ENCODE peak calls at places on chromosome 20, in four cellular contexts. One of them, this sample, is unnamed.

GRCh38 chr20:32207626-32208498 is at the start of the genes PLAGL2 and POFUT1:
- DNase-seq in neural progenitor cell: peak; percentile 96
- DNase-seq in heart left ventricle: peak; percentile 95
- DNase-seq in heart right ventricle: peak; percentile 91
- DNase-seq in this sample: peak; percentile 51

GRCh38 chr20:20150241-20150640 is 97.9 kb downstream of the CFAP61 start:
- DNase-seq in neural progenitor cell: no peak
- DNase-seq in heart right ventricle: no peak
- DNase-seq in heart left ventricle: no peak
- DNase-seq in this sample: no peak

GRCh38 chr20:9474835-9475413 is 39.5 kb upstream of the LAMP5 start:
- DNase-seq in heart right ventricle: no peak
- DNase-seq in neural progenitor cell: no peak
- DNase-seq in heart left ventricle: no peak
- DNase-seq in this sample: no peak

GRCh38 chr20:38725959-38726848 is 1.9 kb downstream of the SLC32A1 start:
- DNase-seq in heart left ventricle: no peak
- DNase-seq in heart right ventricle: no peak
- DNase-seq in neural progenitor cell: peak; percentile 95
- DNase-seq in this sample: peak; percentile 78

GRCh38 chr20:48722737-48723191 is 105.0 kb downstream of the PREX1 start:
- DNase-seq in neural progenitor cell: no peak
- DNase-seq in heart right ventricle: no peak
- DNase-seq in heart left ventricle: no peak
- DNase-seq in this sample: no peak

GRCh38 chr20:20892328-20892727 is 179.9 kb upstream of the RALGAPA2 start:
- DNase-seq in heart left ventricle: no peak
- DNase-seq in heart right ventricle: no peak
- DNase-seq in neural progenitor cell: no peak
- DNase-seq in this sample: no peak

GRCh38 chr20:20568604-20569205 is 143.7 kb downstream of the RALGAPA2 start:
- DNase-seq in heart left ventricle: no peak
- DNase-seq in neural progenitor cell: peak; percentile 60
- DNase-seq in heart right ventricle: no peak
- DNase-seq in this sample: peak; percentile 9

GRCh38 chr20:41375846-41376245 is 9.2 kb upstream of the EMILIN3 start:
- DNase-seq in heart right ventricle: no peak
- DNase-seq in heart left ventricle: no peak
- DNase-seq in neural progenitor cell: no peak
- DNase-seq in this sample: no peak

GRCh38 chr20:62387219-62387913 is 463 bp downstream of the RPS21 start:
- DNase-seq in heart right ventricle: no peak
- DNase-seq in neural progenitor cell: no peak
- DNase-seq in heart left ventricle: no peak
- DNase-seq in this sample: no peak

GRCh38 chr20:50215917-50216316 is 25.3 kb downstream of the CEBPB start:
- DNase-seq in heart left ventricle: peak; percentile 45
- DNase-seq in neural progenitor cell: no peak
- DNase-seq in heart right ventricle: no peak
- DNase-seq in this sample: no peak

GRCh38 chr20:37727247-37727956 is 33.6 kb downstream of the CTNNBL1 start:
- DNase-seq in heart right ventricle: no peak
- DNase-seq in neural progenitor cell: peak; percentile 90
- DNase-seq in heart left ventricle: no peak
- DNase-seq in this sample: peak; percentile 6

GRCh38 chr20:49510562-49511117 is 28.2 kb upstream of the KCNB1 start:
- DNase-seq in heart left ventricle: peak; percentile 75
- DNase-seq in neural progenitor cell: no peak
- DNase-seq in heart right ventricle: peak; percentile 59
- DNase-seq in this sample: no peak

GRCh38 chr20:48826883-48827771 is 672 bp downstream of the PREX1 start:
- DNase-seq in neural progenitor cell: peak; percentile 79
- DNase-seq in heart right ventricle: peak; percentile 37
- DNase-seq in heart left ventricle: peak; percentile 71
- DNase-seq in this sample: no peak

GRCh38 chr20:60478533-60478932 is 520.3 kb downstream of the CDH26 start:
- DNase-seq in heart right ventricle: no peak
- DNase-seq in neural progenitor cell: no peak
- DNase-seq in heart left ventricle: no peak
- DNase-seq in this sample: no peak

GRCh38 chr20:58143531-58143930 is 84.9 kb downstream of the ANKRD60 start:
- DNase-seq in neural progenitor cell: no peak
- DNase-seq in heart left ventricle: no peak
- DNase-seq in heart right ventricle: no peak
- DNase-seq in this sample: no peak

GRCh38 chr20:57768519-57768918 is 58.7 kb upstream of the PMEPA1 start:
- DNase-seq in heart left ventricle: no peak
- DNase-seq in neural progenitor cell: no peak
- DNase-seq in heart right ventricle: no peak
- DNase-seq in this sample: no peak

GRCh38 chr20:2840967-2841531 is 504 bp downstream of the VPS16 start:
- DNase-seq in neural progenitor cell: peak; percentile 55
- DNase-seq in heart right ventricle: peak; percentile 68
- DNase-seq in heart left ventricle: peak; percentile 82
- DNase-seq in this sample: no peak

GRCh38 chr20:49288250-49288751 is 10.4 kb upstream of the ZNFX1 start:
- DNase-seq in heart left ventricle: no peak
- DNase-seq in heart right ventricle: no peak
- DNase-seq in neural progenitor cell: no peak
- DNase-seq in this sample: no peak

DNA sequence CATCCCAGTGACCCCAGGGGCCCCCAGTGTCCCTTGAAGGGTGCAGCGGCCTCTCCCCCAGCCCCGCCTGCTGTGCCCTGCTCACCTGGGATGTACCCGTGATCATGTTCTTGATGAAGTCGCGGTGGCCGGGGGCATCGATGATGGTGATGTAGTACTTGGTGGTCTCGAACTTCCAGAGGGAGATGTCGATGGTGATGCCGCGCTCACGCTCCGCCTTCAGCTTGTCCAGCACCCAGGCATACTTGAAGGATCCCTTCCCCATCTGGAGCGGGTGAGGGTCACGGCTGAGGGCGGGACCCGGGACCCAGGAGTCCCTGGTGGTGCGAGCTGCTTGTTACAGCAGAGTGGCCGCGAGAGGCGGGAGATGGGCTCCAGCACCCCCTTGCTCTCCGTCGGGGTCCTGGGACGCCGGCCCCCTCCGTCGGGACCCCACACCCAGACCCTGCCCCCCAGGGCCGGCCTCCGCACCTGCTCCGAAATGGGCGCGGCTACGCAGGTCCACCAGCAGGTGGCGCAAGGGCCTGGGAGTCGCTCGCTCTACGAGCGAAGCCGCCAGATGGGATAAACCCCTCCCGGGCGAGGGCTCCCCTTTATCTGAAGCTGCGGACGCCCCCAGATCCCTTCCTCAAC is 3.0 kb downstream of the EEF1A2 start:
- DNase-seq in heart right ventricle: peak; percentile 77
- DNase-seq in neural progenitor cell: peak; percentile 88
- DNase-seq in heart left ventricle: peak; percentile 88
- DNase-seq in this sample: no peak
- H3K4me3 ChIP-seq in heart right ventricle: peak overlapping the region; percentile 18
- H3K4me3 ChIP-seq in neural progenitor cell: no peak overlapping the region
- H3K4me3 ChIP-seq in heart left ventricle: peak overlapping the region; percentile 60
- H3K4me3 ChIP-seq in this sample: no peak overlapping the region

DNA sequence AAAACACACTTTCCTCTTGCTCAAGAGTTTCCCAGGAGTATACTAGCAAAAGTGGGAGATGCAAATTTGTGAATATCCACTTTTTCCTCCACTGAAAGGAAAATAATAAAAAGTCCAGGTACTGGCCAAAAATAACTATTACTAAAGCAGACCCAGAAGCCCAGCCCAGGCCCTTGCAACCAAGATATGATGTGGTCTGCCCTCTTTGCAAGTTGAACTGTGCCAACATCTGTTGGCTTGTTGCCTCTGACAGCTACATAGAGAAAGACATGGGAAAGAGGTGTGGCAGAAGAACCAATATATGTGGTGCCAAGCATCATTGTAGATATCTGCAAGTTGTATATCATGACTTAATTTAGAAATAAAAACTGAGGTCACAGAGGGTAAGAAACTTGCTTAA is 78.4 kb upstream of the JAG1 start:
- DNase-seq in heart right ventricle: no peak
- DNase-seq in heart left ventricle: no peak
- DNase-seq in neural progenitor cell: no peak
- DNase-seq in this sample: no peak
- H3K4me3 ChIP-seq in heart right ventricle: no peak overlapping the region
- H3K4me3 ChIP-seq in heart left ventricle: no peak overlapping the region
- H3K4me3 ChIP-seq in neural progenitor cell: no peak overlapping the region
- H3K4me3 ChIP-seq in this sample: no peak overlapping the region

DNA sequence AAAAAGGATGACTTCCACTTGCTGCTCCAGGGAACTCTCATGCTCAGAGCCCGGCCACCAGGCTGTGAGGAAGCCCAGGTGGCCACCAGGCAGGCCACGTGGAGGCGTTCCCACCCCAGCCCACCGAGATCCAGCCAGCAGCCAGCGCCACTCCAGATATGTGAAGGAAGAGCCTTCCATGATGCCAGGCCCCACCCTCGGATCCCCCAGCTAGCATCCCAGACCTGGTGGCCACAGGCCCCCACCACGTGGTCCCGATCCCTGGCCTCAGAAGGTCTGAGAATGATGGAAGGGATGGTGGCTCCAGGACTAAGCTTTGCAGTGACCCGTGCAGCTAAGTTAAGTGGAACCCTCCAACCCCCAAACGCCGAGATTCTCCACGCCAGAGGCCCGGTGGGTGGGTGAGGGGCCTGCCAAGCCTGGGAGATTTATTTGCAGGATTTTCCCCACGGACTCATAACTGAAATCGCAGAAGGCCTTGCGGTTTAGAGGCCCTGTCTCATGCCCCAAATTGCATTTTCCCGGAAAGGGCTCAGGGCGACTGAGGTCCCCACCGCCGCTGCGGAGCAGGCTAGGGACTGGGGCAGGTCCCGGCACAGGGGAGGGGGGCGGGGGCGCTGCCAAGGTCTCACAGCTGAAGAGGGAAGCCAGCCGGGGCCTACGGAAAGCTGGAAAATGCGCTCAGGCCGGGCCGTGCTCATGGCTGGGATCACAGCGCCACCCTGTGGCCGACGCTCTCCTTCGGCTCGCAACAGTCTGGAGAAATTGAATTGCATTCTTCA is 31.1 kb upstream of the CST7 start:
- DNase-seq in heart right ventricle: peak; percentile 66
- DNase-seq in neural progenitor cell: peak; percentile 91
- DNase-seq in heart left ventricle: peak; percentile 82
- DNase-seq in this sample: peak; percentile 59
- H3K4me3 ChIP-seq in heart right ventricle: no peak overlapping the region
- H3K4me3 ChIP-seq in neural progenitor cell: no peak overlapping the region
- H3K4me3 ChIP-seq in heart left ventricle: no peak overlapping the region
- H3K4me3 ChIP-seq in this sample: no peak overlapping the region

DNA sequence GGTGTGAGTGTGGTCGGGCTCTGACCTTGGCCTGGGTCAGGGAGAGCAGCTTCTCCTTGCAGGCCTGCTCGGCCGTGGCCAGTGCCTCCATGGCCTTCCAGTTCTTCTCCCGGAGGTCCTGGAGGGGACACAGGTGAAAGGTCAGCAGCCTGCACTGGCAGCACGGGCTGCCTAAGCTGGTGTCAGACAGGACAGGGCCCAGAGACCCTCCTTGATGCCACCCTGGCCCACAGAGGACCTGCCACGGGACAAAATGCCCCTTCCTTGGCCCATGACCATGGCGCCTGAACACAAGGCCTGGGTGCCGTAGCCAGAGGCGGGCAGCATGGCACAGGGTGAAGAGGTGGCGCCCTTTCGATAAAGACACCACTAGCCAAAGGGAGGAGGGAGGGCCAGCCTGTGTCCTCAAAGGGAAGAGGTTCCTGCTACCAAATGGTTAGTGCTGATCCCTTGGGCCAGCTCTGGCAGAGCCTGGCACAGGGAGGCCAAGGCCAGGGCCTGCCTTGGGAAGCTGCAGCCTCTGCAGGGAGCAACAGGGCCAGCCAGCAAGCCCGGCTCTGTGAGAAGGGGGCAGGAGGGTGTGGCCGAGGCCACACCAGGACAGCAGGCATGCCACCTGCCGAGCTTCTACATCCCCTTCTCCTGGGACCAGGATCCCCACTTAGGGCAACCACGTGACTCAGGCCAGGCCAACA is 54.8 kb downstream of the DSTN start:
- DNase-seq in neural progenitor cell: no peak
- DNase-seq in heart right ventricle: no peak
- DNase-seq in heart left ventricle: peak; percentile 48
- DNase-seq in this sample: no peak
- H3K4me3 ChIP-seq in neural progenitor cell: no peak overlapping the region
- H3K4me3 ChIP-seq in heart right ventricle: no peak overlapping the region
- H3K4me3 ChIP-seq in heart left ventricle: no peak overlapping the region
- H3K4me3 ChIP-seq in this sample: no peak overlapping the region

GRCh38 chr20:4261333-4262284 is 246.3 kb upstream of the RNF24 start:
- DNase-seq in heart left ventricle: no peak
- DNase-seq in heart right ventricle: no peak
- DNase-seq in neural progenitor cell: no peak
- DNase-seq in this sample: peak; percentile 70
- H3K4me3 ChIP-seq in heart left ventricle: no peak overlapping the region
- H3K4me3 ChIP-seq in heart right ventricle: no peak overlapping the region
- H3K4me3 ChIP-seq in neural progenitor cell: no peak overlapping the region
- H3K4me3 ChIP-seq in this sample: no peak overlapping the region

GRCh38 chr20:63735859-63736718 is at the start of gene LIME1:
- DNase-seq in heart left ventricle: peak; percentile 75
- DNase-seq in neural progenitor cell: no peak
- DNase-seq in heart right ventricle: no peak
- DNase-seq in this sample: no peak
- H3K4me3 ChIP-seq in heart left ventricle: no peak within 1 kb of the TSS
- H3K4me3 ChIP-seq in neural progenitor cell: peak within 1 kb of the TSS; percentile 55
- H3K4me3 ChIP-seq in heart right ventricle: no peak within 1 kb of the TSS
- H3K4me3 ChIP-seq in this sample: no peak within 1 kb of the TSS

GRCh38 chr20:46312075-46312944 is 4.0 kb upstream of the CDH22 start:
- DNase-seq in heart right ventricle: no peak
- DNase-seq in neural progenitor cell: peak; percentile 88
- DNase-seq in heart left ventricle: no peak
- DNase-seq in this sample: peak; percentile 43
- H3K4me3 ChIP-seq in heart right ventricle: no peak overlapping the region
- H3K4me3 ChIP-seq in neural progenitor cell: peak overlapping the region; percentile 50
- H3K4me3 ChIP-seq in heart left ventricle: no peak overlapping the region
- H3K4me3 ChIP-seq in this sample: peak overlapping the region; percentile 27

GRCh38 chr20:728022-728944 is 40.0 kb downstream of the SLC52A3 start:
- DNase-seq in heart left ventricle: no peak
- DNase-seq in heart right ventricle: peak; percentile 66
- DNase-seq in neural progenitor cell: peak; percentile 94
- DNase-seq in this sample: peak; percentile 72
- H3K4me3 ChIP-seq in heart left ventricle: peak overlapping the region; percentile 33
- H3K4me3 ChIP-seq in heart right ventricle: peak overlapping the region; percentile 38
- H3K4me3 ChIP-seq in neural progenitor cell: peak overlapping the region; percentile 82
- H3K4me3 ChIP-seq in this sample: peak overlapping the region; percentile 47